ENCODE peak calls at places on chromosomes 4 and X, in six cellular contexts. G is lower leg skin; L is astrocyte; O is CD4-positive, alpha-beta T cell; H is CD8-positive, alpha-beta T cell; T is progenitor cell of endocrine pancreas. P is an unnamed sample.
A peak's percentile ranks its signal among the peaks of the same experiment; 100 is the strongest.

GRCh38 chr4:151004222-151004621 is 10.9 kb downstream of the LRBA start:
- DNase-seq in G (no peak), L (peak; percentile 68), O (no peak), H (no peak), T (no peak), P (no peak)

GRCh38 chr4:6230827-6231662 is 30.7 kb upstream of the JAKMIP1 start:
- DNase-seq in G (no peak), L (no peak), O (no peak), H (no peak), T (no peak), P (no peak)

GRCh38 chr4:114082348-114082747 is 102.9 kb upstream of the ARSJ start:
- DNase-seq in G (no peak), L (no peak), O (no peak), H (no peak), T (no peak), P (no peak)

GRCh38 chr4:128587382-128587781 is 222.1 kb upstream of the JADE1 start:
- DNase-seq in G (no peak), L (no peak), O (no peak), H (no peak), T (no peak), P (no peak)

GRCh38 chr4:72302981-72303704 is 265.9 kb downstream of the ADAMTS3 start:
- DNase-seq in G (no peak), L (no peak), O (peak; percentile 2), H (peak; percentile 39), T (peak; percentile 30), P (no peak)

GRCh38 chr4:110247591-110247990 is 49.2 kb upstream of the ELOVL6 start:
- DNase-seq in G (no peak), L (no peak), O (no peak), H (no peak), T (no peak), P (no peak)

GRCh38 chr4:6665320-6665654 is 24.8 kb downstream of the MRFAP1 start:
- DNase-seq in G (no peak), L (no peak), O (no peak), H (no peak), T (no peak), P (no peak)

GRCh38 chr4:108890491-108890890 is 127.6 kb upstream of the ETNPPL start:
- DNase-seq in G (no peak), L (no peak), O (no peak), H (no peak), T (no peak), P (no peak)

GRCh38 chrX:57286507-57287251 is at the start of gene FAAH2:
- DNase-seq in G (peak; percentile 34), L (no peak), O (peak; percentile 29), H (peak; percentile 53), T (peak; percentile 31), P (no peak)

GRCh38 chr4:4994312-4995097 is 24.8 kb downstream of the CYTL1 start:
- DNase-seq in G (no peak), L (no peak), O (no peak), H (no peak), T (no peak), P (no peak)

GRCh38 chr4:80806472-80806871 is 224.0 kb upstream of the BMP3 start:
- DNase-seq in G (no peak), L (no peak), O (no peak), H (no peak), T (no peak), P (no peak)

GRCh38 chrX:15356444-15356843 is 21.1 kb upstream of the PIGA start:
- DNase-seq in G (no peak), L (no peak), O (no peak), H (no peak), T (no peak), P (no peak)

GRCh38 chrX:15349046-15349445 is 13.7 kb upstream of the PIGA start:
- DNase-seq in G (peak; percentile 22), L (peak; percentile 32), O (no peak), H (peak; percentile 9), T (peak; percentile 15), P (no peak)

GRCh38 chrX:15350329-15350996 is 15.1 kb upstream of the PIGA start:
- DNase-seq in G (no peak), L (no peak), O (no peak), H (no peak), T (no peak), P (no peak)
- TF ChIP-seq CTCF in G (no peak), L (no peak), O (no peak), H (no peak), T (no peak), P (no peak)

DNA sequence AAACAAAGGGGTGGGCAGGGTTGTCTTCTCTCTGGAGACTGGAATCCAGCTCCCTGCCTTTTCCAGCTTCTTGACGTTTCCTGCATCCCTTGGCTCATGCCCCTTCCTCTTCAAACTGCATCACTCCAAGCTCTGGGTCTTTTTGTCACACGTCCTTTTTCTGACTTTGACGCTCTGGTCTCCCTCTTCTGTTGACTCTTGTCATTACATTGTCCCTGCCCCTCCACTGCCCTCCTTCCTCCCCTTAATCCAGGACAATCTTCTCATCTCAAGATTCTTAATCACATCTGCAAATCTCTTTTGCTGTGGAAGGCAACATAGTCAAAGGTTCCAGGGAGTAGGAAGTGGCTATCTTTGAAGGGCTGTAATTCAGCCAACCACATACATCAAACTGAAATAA is 178.3 kb downstream of the TMA16 start:
- DNase-seq in G (no peak), L (no peak), O (no peak), H (no peak), T (no peak), P (no peak)
- TF ChIP-seq CTCF in G (no peak), L (no peak), O (no peak), H (no peak), T (no peak), P (no peak)

GRCh38 chr4:106868381-106869035 is 167.6 kb downstream of the DKK2 start:
- DNase-seq in G (no peak), L (peak; percentile 52), O (no peak), H (no peak), T (no peak), P (no peak)

GRCh38 chr4:106864231-106864630 is 171.9 kb downstream of the DKK2 start:
- DNase-seq in G (no peak), L (peak; percentile 83), O (no peak), H (no peak), T (no peak), P (no peak)

GRCh38 chr4:106875340-106875739 is 160.8 kb downstream of the DKK2 start:
- DNase-seq in G (no peak), L (no peak), O (no peak), H (no peak), T (no peak), P (no peak)

GRCh38 chr4:106869551-106869950 is 166.6 kb downstream of the DKK2 start:
- DNase-seq in G (no peak), L (peak; percentile 47), O (no peak), H (no peak), T (no peak), P (no peak)
- TF ChIP-seq CTCF in G (no peak), L (no peak), O (no peak), H (no peak), T (no peak), P (no peak)

GRCh38 chr4:120920666-120921065 is 1.9 kb downstream of the PRDM5 start:
- DNase-seq in G (no peak), L (no peak), O (no peak), H (no peak), T (no peak), P (no peak)

GRCh38 chr4:120921456-120922389 is 803 bp downstream of the PRDM5 start:
- DNase-seq in G (peak; percentile 40), L (peak; percentile 66), O (no peak), H (peak; percentile 17), T (peak; percentile 32), P (no peak)

GRCh38 chr4:120918092-120918491 is 4.4 kb downstream of the PRDM5 start:
- DNase-seq in G (no peak), L (no peak), O (no peak), H (no peak), T (no peak), P (no peak)

GRCh38 chr4:120918788-120919187 is 3.7 kb downstream of the PRDM5 start:
- DNase-seq in G (no peak), L (peak; percentile 27), O (no peak), H (no peak), T (no peak), P (no peak)

GRCh38 chr4:120919358-120919757 is 3.2 kb downstream of the PRDM5 start:
- DNase-seq in G (no peak), L (no peak), O (no peak), H (no peak), T (no peak), P (no peak)
- TF ChIP-seq CTCF in G (no peak), L (no peak), O (no peak), H (peak; percentile 27), T (peak; percentile 23), P (no peak)

GRCh38 chr4:120277509-120277908 is 210.9 kb upstream of the MAD2L1 start:
- DNase-seq in G (no peak), L (no peak), O (no peak), H (no peak), T (no peak), P (no peak)
- TF ChIP-seq CTCF in G (no peak), L (no peak), O (no peak), H (no peak), T (no peak), P (no peak)

GRCh38 chr4:76576824-76577223 is 141.8 kb downstream of the SHROOM3 start:
- DNase-seq in G (no peak), L (no peak), O (no peak), H (no peak), T (no peak), P (no peak)

GRCh38 chr4:76579596-76580375 is 144.8 kb downstream of the SHROOM3 start:
- DNase-seq in G (no peak), L (no peak), O (no peak), H (no peak), T (no peak), P (no peak)

GRCh38 chr4:76581276-76581675 is 146.2 kb downstream of the SHROOM3 start:
- DNase-seq in G (no peak), L (no peak), O (no peak), H (no peak), T (no peak), P (no peak)

GRCh38 chr4:76582074-76582816 is 147.2 kb downstream of the SHROOM3 start:
- DNase-seq in G (no peak), L (no peak), O (no peak), H (no peak), T (no peak), P (no peak)

GRCh38 chr4:76578002-76578560 is 143.1 kb downstream of the SHROOM3 start:
- DNase-seq in G (no peak), L (no peak), O (no peak), H (no peak), T (no peak), P (no peak)
- TF ChIP-seq CTCF in G (no peak), L (no peak), O (no peak), H (no peak), T (no peak), P (no peak)

GRCh38 chr4:16505726-16506125 is 279.5 kb upstream of the TAPT1 start:
- DNase-seq in G (no peak), L (no peak), O (no peak), H (no peak), T (no peak), P (no peak)
- TF ChIP-seq CTCF in G (no peak), L (peak; percentile 22), O (no peak), H (no peak), T (peak; percentile 50), P (no peak)

P was measured in CD14-positive monocyte.